ENCODE peak calls at places on chromosomes 4 and X, in four cellular contexts. S is tibial artery, A is natural killer cell, L is GM13977. P is an unnamed sample.

GRCh38 chr4:128229458-128229805 is 58.2 kb downstream of the PGRMC2 start:
- DNase-seq in S (no peak), A (no peak), L (no peak), P (no peak)

GRCh38 chr4:35300996-35301774 is 943.1 kb downstream of the ARAP2 start:
- DNase-seq in S (no peak), A (no peak), L (no peak), P (no peak)

GRCh38 chrX:125203737-125204578 is 115.7 kb upstream of the TEX13C start:
- DNase-seq in S (peak), A (no peak), L (no peak), P (peak)

GRCh38 chr4:184310171-184310567 is 92.5 kb upstream of the ENPP6 start:
- DNase-seq in S (no peak), A (peak), L (no peak), P (no peak)

GRCh38 chr4:22515888-22516541 is at the start of gene ADGRA3:
- DNase-seq in S (peak), A (no peak), L (peak), P (peak)

GRCh38 chr4:173516621-173517612 is 13.1 kb downstream of the HAND2 start:
- DNase-seq in S (peak), A (no peak), L (peak), P (no peak)

GRCh38 chr4:124173892-124174291 is 538.6 kb downstream of the ANKRD50 start:
- DNase-seq in S (no peak), A (no peak), L (no peak), P (no peak)

GRCh38 chr4:166290426-166290825 is 417.4 kb downstream of the TLL1 start:
- DNase-seq in S (no peak), A (no peak), L (no peak), P (no peak)

GRCh38 chrX:39261446-39262147 is 460.3 kb downstream of the MID1IP1 start:
- DNase-seq in S (no peak), A (no peak), L (peak), P (no peak)

GRCh38 chr4:40195182-40196177 is 1.4 kb upstream of the RHOH start:
- DNase-seq in S (no peak), A (no peak), L (no peak), P (no peak)

GRCh38 chr4:40193578-40193977 is 3.3 kb upstream of the RHOH start:
- DNase-seq in S (no peak), A (no peak), L (no peak), P (no peak)

GRCh38 chr4:40196260-40196659 is 571 bp upstream of the RHOH start:
- DNase-seq in S (no peak), A (no peak), L (no peak), P (no peak)

GRCh38 chr4:40193018-40193571 is 3.7 kb upstream of the RHOH start:
- DNase-seq in S (no peak), A (no peak), L (no peak), P (no peak)

GRCh38 chr4:40194602-40195161 is 2.1 kb upstream of the RHOH start:
- DNase-seq in S (no peak), A (peak), L (no peak), P (no peak)
- TF ChIP-seq CTCF in S (no peak), A (no peak), L (no peak), P (no peak)

DNA sequence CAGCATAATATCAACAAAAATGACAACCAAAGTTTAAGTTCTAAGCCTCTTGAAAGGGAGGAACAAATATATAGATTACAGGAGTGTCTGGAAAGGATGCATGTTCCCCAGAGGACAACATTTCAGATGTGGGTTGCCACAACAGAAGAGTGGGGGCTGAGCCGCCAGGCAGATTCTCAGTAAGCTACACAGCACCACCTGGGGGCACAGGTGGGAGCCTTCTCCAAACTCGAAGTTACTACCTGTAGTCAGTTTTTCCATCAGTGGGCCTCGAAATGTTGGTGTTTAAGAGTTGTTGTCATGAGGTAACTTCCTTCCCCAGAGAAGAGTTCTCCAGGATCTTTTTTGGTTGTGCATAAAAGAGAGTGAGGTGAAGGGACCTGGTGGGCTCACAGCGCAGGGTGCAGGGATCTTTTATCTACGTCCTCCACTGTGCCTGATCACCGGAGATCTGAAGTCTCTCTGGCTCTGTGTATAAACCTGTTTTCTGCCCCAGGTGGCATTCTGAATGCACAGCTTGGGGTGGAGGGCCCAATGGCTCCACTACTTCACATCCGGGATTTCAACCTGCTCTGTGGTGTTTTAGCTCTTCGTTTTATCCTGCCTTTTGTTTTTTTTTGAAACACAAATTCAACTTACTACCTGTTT is 58.4 kb upstream of the STS start:
- DNase-seq in S (no peak), A (no peak), L (peak), P (peak)
- TF ChIP-seq CTCF in S (no peak), A (no peak), L (peak), P (peak)

GRCh38 chrX:19658030-19658429 is 142.7 kb upstream of the MAP3K15 start:
- DNase-seq in S (no peak), A (no peak), L (no peak), P (no peak)

GRCh38 chrX:19655032-19655431 is 139.7 kb upstream of the MAP3K15 start:
- DNase-seq in S (no peak), A (no peak), L (no peak), P (no peak)

GRCh38 chrX:19661977-19662376 is 146.7 kb upstream of the MAP3K15 start:
- DNase-seq in S (no peak), A (no peak), L (no peak), P (no peak)

GRCh38 chrX:19660604-19661003 is 145.3 kb upstream of the MAP3K15 start:
- DNase-seq in S (no peak), A (no peak), L (no peak), P (no peak)

DNA sequence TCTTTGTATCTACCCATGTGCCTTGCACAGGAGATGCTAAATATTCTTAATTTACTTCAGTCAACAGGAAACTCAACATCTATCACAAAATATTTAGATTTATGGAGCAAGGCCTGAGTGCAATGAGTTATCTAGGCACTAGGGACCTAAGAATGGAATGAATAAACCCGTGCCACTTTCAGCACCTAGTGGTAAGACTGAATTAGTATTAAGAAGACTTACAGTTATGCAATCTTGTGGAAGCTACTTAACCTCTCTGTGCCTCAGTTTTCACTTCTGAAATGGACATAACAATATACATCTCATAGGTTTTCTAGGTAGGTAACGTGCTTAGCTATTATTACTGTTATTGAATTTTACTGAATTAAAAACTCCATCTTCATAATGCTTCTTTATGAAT is 144.6 kb upstream of the MAP3K15 start:
- DNase-seq in S (no peak), A (no peak), L (no peak), P (no peak)
- TF ChIP-seq CTCF in S (no peak), A (no peak), L (no peak), P (no peak)

GRCh38 chr4:92012899-92013867 is 290.6 kb upstream of the GRID2 start:
- DNase-seq in S (no peak), A (no peak), L (no peak), P (peak)
- TF ChIP-seq CTCF in S (no peak), A (no peak), L (peak), P (peak)